ENCODE peak calls at places on chromosome 6, in six cellular contexts. One of them, this sample, is unnamed.

GRCh38 chr6:47135772-47136171 is 93.6 kb upstream of the ADGRF1 start:
- DNase-seq in HT-29: peak
- DNase-seq in activated naive CD4-positive, alpha-beta T cell treated with anti-CD3 and anti-CD28 coated beads, Interleukin-2, amount 10 ng/mL, durations not matched to agents 7 days and 5 days: no peak
- DNase-seq in NCI-H460: peak
- DNase-seq in NCI-H1417: peak
- DNase-seq in GM10248: no peak
- DNase-seq in this sample: no peak

GRCh38 chr6:21115111-21115510 is 478.4 kb upstream of the SOX4 start:
- DNase-seq in GM10248: no peak
- DNase-seq in activated naive CD4-positive, alpha-beta T cell treated with anti-CD3 and anti-CD28 coated beads, Interleukin-2, amount 10 ng/mL, durations not matched to agents 7 days and 5 days: no peak
- DNase-seq in HT-29: no peak
- DNase-seq in NCI-H460: no peak
- DNase-seq in NCI-H1417: peak
- DNase-seq in this sample: no peak

GRCh38 chr6:29708432-29709177 is 14.6 kb upstream of the HLA-F start:
- DNase-seq in GM10248: no peak
- DNase-seq in activated naive CD4-positive, alpha-beta T cell treated with anti-CD3 and anti-CD28 coated beads, Interleukin-2, amount 10 ng/mL, durations not matched to agents 7 days and 5 days: peak
- DNase-seq in NCI-H1417: no peak
- DNase-seq in HT-29: no peak
- DNase-seq in NCI-H460: no peak
- DNase-seq in this sample: peak

GRCh38 chr6:125314019-125314581 is 12.3 kb upstream of the HDDC2 start:
- DNase-seq in NCI-H460: peak
- DNase-seq in HT-29: peak
- DNase-seq in activated naive CD4-positive, alpha-beta T cell treated with anti-CD3 and anti-CD28 coated beads, Interleukin-2, amount 10 ng/mL, durations not matched to agents 7 days and 5 days: peak
- DNase-seq in NCI-H1417: peak
- DNase-seq in GM10248: peak
- DNase-seq in this sample: peak

GRCh38 chr6:36873612-36874011 is 991 bp downstream of the PPIL1 start:
- DNase-seq in NCI-H460: no peak
- DNase-seq in activated naive CD4-positive, alpha-beta T cell treated with anti-CD3 and anti-CD28 coated beads, Interleukin-2, amount 10 ng/mL, durations not matched to agents 7 days and 5 days: no peak
- DNase-seq in HT-29: peak
- DNase-seq in NCI-H1417: peak
- DNase-seq in GM10248: no peak
- DNase-seq in this sample: no peak

GRCh38 chr6:22098623-22099022 is 198.2 kb downstream of the PRL start:
- DNase-seq in NCI-H460: no peak
- DNase-seq in NCI-H1417: no peak
- DNase-seq in HT-29: no peak
- DNase-seq in activated naive CD4-positive, alpha-beta T cell treated with anti-CD3 and anti-CD28 coated beads, Interleukin-2, amount 10 ng/mL, durations not matched to agents 7 days and 5 days: no peak
- DNase-seq in GM10248: no peak
- DNase-seq in this sample: no peak

GRCh38 chr6:45504947-45505346 is 127.2 kb upstream of the SUPT3H start:
- DNase-seq in HT-29: peak
- DNase-seq in GM10248: no peak
- DNase-seq in NCI-H1417: peak
- DNase-seq in NCI-H460: no peak
- DNase-seq in activated naive CD4-positive, alpha-beta T cell treated with anti-CD3 and anti-CD28 coated beads, Interleukin-2, amount 10 ng/mL, durations not matched to agents 7 days and 5 days: no peak
- DNase-seq in this sample: no peak

GRCh38 chr6:109788687-109789086 is 97.6 kb downstream of the FIG4 start:
- DNase-seq in NCI-H460: no peak
- DNase-seq in NCI-H1417: no peak
- DNase-seq in HT-29: no peak
- DNase-seq in GM10248: no peak
- DNase-seq in activated naive CD4-positive, alpha-beta T cell treated with anti-CD3 and anti-CD28 coated beads, Interleukin-2, amount 10 ng/mL, durations not matched to agents 7 days and 5 days: no peak
- DNase-seq in this sample: no peak

GRCh38 chr6:46954819-46955520 is 33.2 kb upstream of the ADGRF5 start:
- DNase-seq in NCI-H1417: peak
- DNase-seq in activated naive CD4-positive, alpha-beta T cell treated with anti-CD3 and anti-CD28 coated beads, Interleukin-2, amount 10 ng/mL, durations not matched to agents 7 days and 5 days: no peak
- DNase-seq in NCI-H460: no peak
- DNase-seq in HT-29: peak
- DNase-seq in GM10248: no peak
- DNase-seq in this sample: no peak

GRCh38 chr6:139161817-139162284 is 27.0 kb downstream of the HECA start:
- DNase-seq in NCI-H460: no peak
- DNase-seq in HT-29: no peak
- DNase-seq in GM10248: peak
- DNase-seq in activated naive CD4-positive, alpha-beta T cell treated with anti-CD3 and anti-CD28 coated beads, Interleukin-2, amount 10 ng/mL, durations not matched to agents 7 days and 5 days: peak
- DNase-seq in NCI-H1417: no peak
- DNase-seq in this sample: peak

This sample was measured in activated CD4-positive, alpha-beta memory T cell treated with anti-CD3 and anti-CD28 coated beads, Interleukin-2, amount 10 ng/mL, durations not matched to agents 7 days and 5 days.